ENCODE peak calls at places on chromosomes 16 and 17, in eight cellular contexts. D is activated CD4-positive, alpha-beta T cell treated with anti-CD3 and anti-CD28 coated beads, Interleukin-2, amount 50 U/mL, for 1 hour; M is AG09319; U is anterior cingulate cortex; T is cardiac muscle cell; C is sciatic nerve; O is COR-L47; Y is NCI-H510A treated with DMSO at 0.1 percent for 48 hours. J is an unnamed sample.

GRCh38 chr17:78394209-78394608 is 15.8 kb downstream of the PGS1 start:
- DNase-seq in D (no peak), M (no peak), U (no peak), T (no peak), C (no peak), O (peak; percentile 96), Y (peak; percentile 94), J (peak; percentile 94)

GRCh38 chr16:81823111-81823510 is 44.0 kb downstream of the PLCG2 start:
- DNase-seq in D (no peak), M (no peak), U (no peak), T (peak; percentile 19), C (no peak), O (no peak), Y (peak; percentile 65), J (no peak)

GRCh38 chr17:7654832-7655540 is 4.3 kb downstream of the ATP1B2 start:
- DNase-seq in D (no peak), M (no peak), U (no peak), T (no peak), C (no peak), O (no peak), Y (no peak), J (no peak)

GRCh38 chr16:68446941-68447675 is 1.2 kb downstream of the SMPD3 start:
- DNase-seq in D (no peak), M (no peak), U (no peak), T (no peak), C (no peak), O (peak; percentile 52), Y (no peak), J (no peak)

GRCh38 chr16:58499615-58500328 is at the start of gene NDRG4:
- DNase-seq in D (no peak), M (peak; percentile 60), U (peak; percentile 83), T (peak; percentile 92), C (peak; percentile 73), O (peak; percentile 91), Y (peak; percentile 82), J (peak; percentile 66)

GRCh38 chr17:36980281-36980761 is 31.6 kb downstream of the AATF start:
- DNase-seq in D (no peak), M (no peak), U (no peak), T (no peak), C (no peak), O (no peak), Y (no peak), J (peak; percentile 48)

GRCh38 chr16:71894229-71894920 is 956 bp upstream of the IST1 start:
- DNase-seq in D (peak; percentile 40), M (no peak), U (peak; percentile 44), T (peak; percentile 50), C (peak; percentile 68), O (peak; percentile 41), Y (peak; percentile 27), J (peak; percentile 27)

GRCh38 chr16:4556112-4556511 is at the start of gene C16orf96:
- DNase-seq in D (no peak), M (no peak), U (no peak), T (no peak), C (no peak), O (no peak), Y (no peak), J (no peak)

GRCh38 chr16:30628628-30629342 is 18.6 kb upstream of the ZNF689 start:
- DNase-seq in D (peak; percentile 91), M (peak; percentile 43), U (no peak), T (peak; percentile 83), C (peak; percentile 94), O (peak; percentile 51), Y (peak; percentile 91), J (peak; percentile 83)

GRCh38 chr16:50213939-50214519 is 52.3 kb upstream of the ADCY7 start:
- DNase-seq in D (no peak), M (no peak), U (no peak), T (peak; percentile 32), C (no peak), O (no peak), Y (peak; percentile 84), J (peak; percentile 13)

GRCh38 chr17:7284911-7285310 is 3.4 kb downstream of the SLC2A4 start:
- DNase-seq in D (no peak), M (no peak), U (no peak), T (no peak), C (no peak), O (no peak), Y (no peak), J (no peak)

GRCh38 chr17:41784207-41784744 is 2.2 kb downstream of the JUP start:
- DNase-seq in D (no peak), M (no peak), U (no peak), T (peak; percentile 64), C (no peak), O (no peak), Y (peak; percentile 29), J (no peak)

GRCh38 chr16:87393680-87394055 is 1.5 kb downstream of the MAP1LC3B start:
- DNase-seq in D (no peak), M (no peak), U (no peak), T (no peak), C (peak; percentile 52), O (no peak), Y (no peak), J (no peak)

GRCh38 chr17:4488989-4489595 is 9.6 kb upstream of the SPNS2 start:
- DNase-seq in D (no peak), M (no peak), U (no peak), T (no peak), C (no peak), O (no peak), Y (no peak), J (no peak)

GRCh38 chr17:8650119-8650499 is 19.6 kb upstream of the MYH10 start:
- DNase-seq in D (no peak), M (no peak), U (no peak), T (no peak), C (no peak), O (no peak), Y (no peak), J (no peak)

GRCh38 chr17:46935658-46936266 is 12.8 kb downstream of the GOSR2 start:
- DNase-seq in D (no peak), M (no peak), U (no peak), T (no peak), C (no peak), O (no peak), Y (no peak), J (no peak)

GRCh38 chr16:8958344-8958808 is 5.3 kb downstream of the USP7 start:
- DNase-seq in D (no peak), M (no peak), U (no peak), T (no peak), C (no peak), O (no peak), Y (no peak), J (no peak)

GRCh38 chr16:22711847-22712246 is 102.1 kb upstream of the HS3ST2 start:
- DNase-seq in D (no peak), M (no peak), U (no peak), T (no peak), C (no peak), O (no peak), Y (peak; percentile 13), J (no peak)

GRCh38 chr17:6981426-6981825 is 14.4 kb upstream of the ALOX12 start:
- DNase-seq in D (no peak), M (no peak), U (no peak), T (no peak), C (no peak), O (no peak), Y (no peak), J (no peak)

GRCh38 chr17:49581645-49581992 is 5.9 kb downstream of the NXPH3 start:
- DNase-seq in D (no peak), M (no peak), U (no peak), T (no peak), C (no peak), O (no peak), Y (no peak), J (no peak)

GRCh38 chr16:23148513-23149266 is 562 bp downstream of the USP31 start:
- DNase-seq in D (peak; percentile 49), M (no peak), U (no peak), T (peak; percentile 54), C (peak; percentile 78), O (peak; percentile 19), Y (peak; percentile 43), J (peak; percentile 26)

GRCh38 chr16:57130950-57131321 is 38.6 kb downstream of the CPNE2 start:
- DNase-seq in D (no peak), M (no peak), U (no peak), T (no peak), C (no peak), O (no peak), Y (no peak), J (no peak)

GRCh38 chr17:61411114-61411943 is 11.7 kb downstream of the TBX2 start:
- DNase-seq in D (no peak), M (peak; percentile 54), U (no peak), T (peak; percentile 81), C (peak; percentile 84), O (no peak), Y (peak; percentile 74), J (no peak)

GRCh38 chr16:57061084-57061905 is 31.1 kb upstream of the CPNE2 start:
- DNase-seq in D (no peak), M (peak; percentile 44), U (no peak), T (no peak), C (peak; percentile 84), O (no peak), Y (no peak), J (no peak)

GRCh38 chr17:57886020-57886419 is 36.2 kb upstream of the MRPS23 start:
- DNase-seq in D (no peak), M (no peak), U (no peak), T (no peak), C (no peak), O (no peak), Y (no peak), J (no peak)

GRCh38 chr16:66977341-66978113 is 10.9 kb upstream of the CES4A start:
- DNase-seq in D (peak; percentile 91), M (peak; percentile 56), U (peak; percentile 36), T (peak; percentile 89), C (peak; percentile 95), O (peak; percentile 81), Y (peak; percentile 84), J (peak; percentile 58)

GRCh38 chr16:75541236-75541635 is 5.3 kb upstream of the CHST5 start:
- DNase-seq in D (no peak), M (no peak), U (no peak), T (no peak), C (no peak), O (no peak), Y (no peak), J (no peak)

GRCh38 chr17:61504697-61505096 is 52.5 kb downstream of the TBX4 start:
- DNase-seq in D (no peak), M (peak; percentile 83), U (no peak), T (no peak), C (no peak), O (no peak), Y (no peak), J (no peak)

GRCh38 chr16:714558-715447 is at the start of gene METRN:
- DNase-seq in D (peak; percentile 88), M (peak; percentile 52), U (peak; percentile 69), T (peak; percentile 96), C (peak; percentile 96), O (peak; percentile 71), Y (peak; percentile 53), J (peak; percentile 64)

GRCh38 chr17:28173071-28173561 is 130.6 kb downstream of the NLK start:
- DNase-seq in D (no peak), M (no peak), U (no peak), T (peak; percentile 17), C (no peak), O (no peak), Y (peak; percentile 44), J (no peak)

GRCh38 chr16:84916850-84917249 is 94.5 kb downstream of the ZDHHC7 start:
- DNase-seq in D (no peak), M (no peak), U (no peak), T (no peak), C (no peak), O (no peak), Y (no peak), J (no peak)

GRCh38 chr16:11674001-11674817 is 6.0 kb downstream of the SNN start:
- DNase-seq in D (no peak), M (no peak), U (no peak), T (no peak), C (no peak), O (no peak), Y (no peak), J (no peak)

GRCh38 chr16:5393070-5393469 is 295.5 kb upstream of the EEF2KMT start:
- DNase-seq in D (no peak), M (no peak), U (no peak), T (no peak), C (no peak), O (no peak), Y (no peak), J (no peak)